ENCODE peak calls at places on chromosome X, in six cellular contexts. One of them, this sample, is unnamed.

GRCh38 chrX:1815456-1816175 is 200.8 kb downstream of the ASMT start:
- DNase-seq in RCC 7860: no peak
- DNase-seq in HEK293T: no peak
- DNase-seq in adrenal gland: no peak
- DNase-seq in NCI-H2081: no peak
- DNase-seq in HT1080: no peak
- DNase-seq in this sample: no peak

GRCh38 chrX:104863466-104863865 is 297.5 kb downstream of the IL1RAPL2 start:
- DNase-seq in RCC 7860: no peak
- DNase-seq in HEK293T: no peak
- DNase-seq in adrenal gland: no peak
- DNase-seq in NCI-H2081: no peak
- DNase-seq in HT1080: no peak
- DNase-seq in this sample: no peak

GRCh38 chrX:130444641-130445336 is 43.0 kb downstream of the RBMX2 start:
- DNase-seq in RCC 7860: no peak
- DNase-seq in HEK293T: no peak
- DNase-seq in adrenal gland: no peak
- DNase-seq in NCI-H2081: no peak
- DNase-seq in HT1080: no peak
- DNase-seq in this sample: no peak

GRCh38 chrX:39307488-39307887 is 506.2 kb downstream of the MID1IP1 start:
- DNase-seq in RCC 7860: no peak
- DNase-seq in HEK293T: no peak
- DNase-seq in adrenal gland: no peak
- DNase-seq in NCI-H2081: no peak
- DNase-seq in HT1080: no peak
- DNase-seq in this sample: no peak

GRCh38 chrX:51954592-51954991 is 61.2 kb downstream of the MAGED1 start:
- DNase-seq in RCC 7860: no peak
- DNase-seq in HEK293T: no peak
- DNase-seq in adrenal gland: no peak
- DNase-seq in NCI-H2081: no peak
- DNase-seq in HT1080: no peak
- DNase-seq in this sample: no peak

GRCh38 chrX:69424161-69424560 is 80.0 kb upstream of the NALF2 start:
- DNase-seq in RCC 7860: peak; percentile 5
- DNase-seq in HEK293T: no peak
- DNase-seq in adrenal gland: no peak
- DNase-seq in NCI-H2081: no peak
- DNase-seq in HT1080: no peak
- DNase-seq in this sample: no peak

GRCh38 chrX:149829751-149830191 is 48.0 kb downstream of the MAGEA9 start:
- DNase-seq in RCC 7860: peak; percentile 64
- DNase-seq in HEK293T: no peak
- DNase-seq in adrenal gland: no peak
- DNase-seq in NCI-H2081: no peak
- DNase-seq in HT1080: peak; percentile 61
- DNase-seq in this sample: no peak

GRCh38 chrX:136272325-136272724 is 21.1 kb upstream of the MAP7D3 start:
- DNase-seq in RCC 7860: no peak
- DNase-seq in HEK293T: peak; percentile 29
- DNase-seq in adrenal gland: no peak
- DNase-seq in NCI-H2081: no peak
- DNase-seq in HT1080: no peak
- DNase-seq in this sample: no peak

GRCh38 chrX:150581093-150581775 is 12.8 kb downstream of the MTM1 start:
- DNase-seq in RCC 7860: peak; percentile 62
- DNase-seq in HEK293T: no peak
- DNase-seq in adrenal gland: no peak
- DNase-seq in NCI-H2081: no peak
- DNase-seq in HT1080: peak; percentile 80
- DNase-seq in this sample: no peak

GRCh38 chrX:56550667-56551066 is 12.8 kb upstream of the UBQLN2 start:
- DNase-seq in RCC 7860: no peak
- DNase-seq in HEK293T: no peak
- DNase-seq in adrenal gland: no peak
- DNase-seq in NCI-H2081: no peak
- DNase-seq in HT1080: no peak
- DNase-seq in this sample: no peak

GRCh38 chrX:119708936-119709335 is 16.0 kb upstream of the SEPTIN6 start:
- DNase-seq in RCC 7860: no peak
- DNase-seq in HEK293T: no peak
- DNase-seq in adrenal gland: no peak
- DNase-seq in NCI-H2081: no peak
- DNase-seq in HT1080: no peak
- DNase-seq in this sample: no peak

GRCh38 chrX:38891641-38892413 is 90.6 kb downstream of the MID1IP1 start:
- DNase-seq in RCC 7860: no peak
- DNase-seq in HEK293T: no peak
- DNase-seq in adrenal gland: no peak
- DNase-seq in NCI-H2081: no peak
- DNase-seq in HT1080: peak; percentile 46
- DNase-seq in this sample: no peak

GRCh38 chrX:136215559-136215958 is 35.6 kb downstream of the MAP7D3 start:
- DNase-seq in RCC 7860: peak; percentile 49
- DNase-seq in HEK293T: no peak
- DNase-seq in adrenal gland: no peak
- DNase-seq in NCI-H2081: no peak
- DNase-seq in HT1080: peak; percentile 28
- DNase-seq in this sample: no peak

GRCh38 chrX:131830400-131831184 is 192.5 kb upstream of the STK26 start:
- DNase-seq in RCC 7860: peak; percentile 31
- DNase-seq in HEK293T: peak; percentile 84
- DNase-seq in adrenal gland: peak; percentile 82
- DNase-seq in NCI-H2081: peak; percentile 97
- DNase-seq in HT1080: peak; percentile 95
- DNase-seq in this sample: peak; percentile 56

GRCh38 chrX:71144651-71145050 is at the start of gene NLGN3:
- DNase-seq in RCC 7860: no peak
- DNase-seq in HEK293T: no peak
- DNase-seq in adrenal gland: no peak
- DNase-seq in NCI-H2081: no peak
- DNase-seq in HT1080: no peak
- DNase-seq in this sample: no peak

GRCh38 chrX:12958059-12958458 is 16.9 kb upstream of the TMSB4X start:
- DNase-seq in RCC 7860: no peak
- DNase-seq in HEK293T: no peak
- DNase-seq in adrenal gland: no peak
- DNase-seq in NCI-H2081: no peak
- DNase-seq in HT1080: no peak
- DNase-seq in this sample: no peak

GRCh38 chrX:19840899-19841648 is 46.3 kb downstream of the SH3KBP1 start:
- DNase-seq in RCC 7860: no peak
- DNase-seq in HEK293T: no peak
- DNase-seq in adrenal gland: no peak
- DNase-seq in NCI-H2081: no peak
- DNase-seq in HT1080: no peak
- DNase-seq in this sample: no peak

GRCh38 chrX:3286196-3286920 is 60.1 kb downstream of the MXRA5 start:
- DNase-seq in RCC 7860: peak; percentile 81
- DNase-seq in HEK293T: no peak
- DNase-seq in adrenal gland: no peak
- DNase-seq in NCI-H2081: no peak
- DNase-seq in HT1080: peak; percentile 88
- DNase-seq in this sample: no peak

GRCh38 chrX:15761564-15762191 is 23.6 kb downstream of the CA5B start:
- DNase-seq in RCC 7860: no peak
- DNase-seq in HEK293T: peak; percentile 43
- DNase-seq in adrenal gland: peak; percentile 44
- DNase-seq in NCI-H2081: peak; percentile 40
- DNase-seq in HT1080: peak; percentile 5
- DNase-seq in this sample: no peak

GRCh38 chrX:24081661-24082154 is 27.0 kb downstream of the EIF2S3 start:
- DNase-seq in RCC 7860: peak; percentile 17
- DNase-seq in HEK293T: peak; percentile 38
- DNase-seq in adrenal gland: peak; percentile 62
- DNase-seq in NCI-H2081: peak; percentile 40
- DNase-seq in HT1080: peak; percentile 85
- DNase-seq in this sample: peak; percentile 64

GRCh38 chrX:18424482-18425198 is 768 bp upstream of the CDKL5 start:
- DNase-seq in RCC 7860: peak; percentile 56
- DNase-seq in HEK293T: peak; percentile 34
- DNase-seq in adrenal gland: peak; percentile 24
- DNase-seq in NCI-H2081: peak; percentile 38
- DNase-seq in HT1080: peak; percentile 18
- DNase-seq in this sample: peak; percentile 13

GRCh38 chrX:1493317-1493856 is 40.7 kb upstream of the ASMTL start:
- DNase-seq in RCC 7860: no peak
- DNase-seq in HEK293T: no peak
- DNase-seq in adrenal gland: no peak
- DNase-seq in NCI-H2081: no peak
- DNase-seq in HT1080: no peak
- DNase-seq in this sample: no peak

This sample was measured in DMS 273 treated with DMSO at 0.1 percent for 48 hours.